ENCODE peak calls at places on chromosomes 7 and 10, in seven cellular contexts. D, H, M, J, A, F and B are unnamed samples.
A peak's percentile ranks its signal among the peaks of the same experiment; 100 is the strongest.

GRCh38 chr10:94076325-94076841 is 82.7 kb downstream of the PLCE1 start:
- DNase-seq in D (no peak), A (no peak), H (no peak), J (peak; percentile 39), M (peak; percentile 71), F (no peak), B (no peak)

GRCh38 chr10:31745612-31746376 is 182.8 kb downstream of the ARHGAP12 start:
- DNase-seq in M (peak; percentile 97), D (no peak), F (no peak), J (peak; percentile 10), H (no peak), A (no peak), B (no peak)

GRCh38 chr7:81478664-81479063 is 291.2 kb downstream of the HGF start:
- DNase-seq in M (peak; percentile 18), A (no peak), D (peak; percentile 69), J (peak; percentile 77), H (no peak), F (no peak), B (no peak)

GRCh38 chr10:97766106-97766810 is 5.5 kb downstream of the SFRP5 start:
- DNase-seq in J (no peak), A (no peak), D (no peak), H (no peak), F (no peak), M (no peak), B (no peak)

GRCh38 chr10:132396495-132397035 is 435 bp upstream of the PWWP2B start:
- DNase-seq in H (peak; percentile 56), J (peak; percentile 26), A (peak; percentile 68), M (peak; percentile 31), D (peak; percentile 74), F (no peak), B (peak; percentile 61)

GRCh38 chr10:104622598-104623209 is 18.4 kb upstream of the SORCS3 start:
- DNase-seq in M (no peak), H (no peak), F (no peak), J (peak; percentile 16), A (no peak), D (no peak), B (peak; percentile 18)

GRCh38 chr10:17200885-17201164 is 647 bp downstream of the TRDMT1 start:
- DNase-seq in H (peak; percentile 45), A (peak; percentile 48), J (no peak), D (peak; percentile 46), M (peak; percentile 49), F (no peak), B (peak; percentile 57)

GRCh38 chr10:119541459-119542356 is 811 bp downstream of the RGS10 start:
- DNase-seq in M (no peak), F (no peak), A (no peak), D (no peak), H (peak; percentile 32), J (no peak), B (peak; percentile 58)

GRCh38 chr7:1758417-1758858 is 88.4 kb downstream of the ELFN1 start:
- DNase-seq in H (no peak), M (peak; percentile 25), F (no peak), D (no peak), A (no peak), J (peak; percentile 45), B (peak; percentile 15)

GRCh38 chr7:23055582-23056178 is 41.8 kb upstream of the HYCC1 start:
- DNase-seq in M (peak; percentile 77), D (peak; percentile 54), J (peak; percentile 52), H (peak; percentile 43), F (peak; percentile 19), A (peak; percentile 18), B (peak; percentile 82)

GRCh38 chr10:108050626-108051025 is 886.1 kb upstream of the SORCS1 start:
- DNase-seq in A (no peak), J (no peak), D (no peak), F (no peak), H (no peak), M (no peak), B (no peak)

GRCh38 chr7:141072548-141073172 is 1.2 kb upstream of the TMEM178B start:
- DNase-seq in J (no peak), M (peak; percentile 73), H (peak; percentile 54), A (peak; percentile 46), D (peak; percentile 42), F (no peak), B (no peak)

GRCh38 chr10:19169684-19170083 is 121.1 kb downstream of the MALRD1 start:
- DNase-seq in M (peak; percentile 50), D (no peak), F (no peak), H (no peak), A (no peak), J (peak; percentile 3), B (no peak)

GRCh38 chr7:126723966-126724544 is 528.7 kb downstream of the GRM8 start:
- DNase-seq in A (no peak), J (no peak), F (no peak), D (no peak), M (no peak), H (no peak), B (no peak)

GRCh38 chr7:37759519-37759918 is 76.0 kb downstream of the GPR141 start:
- DNase-seq in A (no peak), D (no peak), H (no peak), F (no peak), M (no peak), J (no peak), B (no peak)

GRCh38 chr7:149125864-149126661 is at the start of gene ZNF425:
- DNase-seq in M (peak; percentile 86), F (peak; percentile 94), H (peak; percentile 88), J (peak; percentile 85), D (peak; percentile 92), A (peak; percentile 93), B (peak; percentile 97)

GRCh38 chr7:149130572-149131198 is 4.6 kb upstream of the ZNF425 start:
- DNase-seq in D (no peak), H (no peak), J (no peak), A (no peak), M (no peak), F (no peak), B (peak; percentile 11)

GRCh38 chr7:149125189-149125863 is 798 bp downstream of the ZNF425 start:
- DNase-seq in M (no peak), A (no peak), F (no peak), D (no peak), J (no peak), H (no peak), B (peak; percentile 52)

GRCh38 chr7:149126662-149127321 is 668 bp upstream of the ZNF425 start:
- DNase-seq in J (no peak), D (peak; percentile 51), M (peak; percentile 7), H (no peak), A (peak; percentile 49), F (peak; percentile 69), B (peak; percentile 76)
- TF ChIP-seq POLR2A in J (no peak), D (no peak), M (no peak), H (no peak), A (no peak), F (no peak), B (peak; percentile 47)

DNA sequence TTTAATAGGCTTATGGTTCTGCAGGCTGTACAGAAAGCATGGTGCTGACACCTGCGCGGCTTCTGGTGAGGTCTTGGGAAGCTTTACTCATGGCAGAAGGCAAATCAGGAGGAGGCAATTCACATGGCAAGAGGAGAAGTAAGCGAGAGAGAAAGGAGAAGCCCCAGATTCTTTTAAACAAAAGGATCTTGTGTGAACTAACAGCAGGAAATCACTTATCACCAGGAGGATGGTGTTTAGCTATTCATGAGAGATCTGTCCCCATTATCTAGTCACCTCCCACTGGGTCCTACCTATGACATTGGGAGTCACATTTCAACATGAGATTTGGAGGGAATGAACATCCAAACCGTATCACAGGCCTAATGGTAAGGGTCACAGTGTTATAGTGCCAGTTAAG is 678.0 kb upstream of the KCND2 start:
- DNase-seq in M (no peak), J (no peak), A (no peak), H (no peak), F (no peak), D (no peak), B (no peak)
- TF ChIP-seq POLR2A in M (no peak), J (no peak), A (no peak), H (no peak), F (no peak), D (no peak), B (no peak)

GRCh38 chr10:44976352-44977198 is 2.0 kb downstream of the DEPP1 start:
- DNase-seq in H (no peak), F (no peak), D (peak; percentile 50), A (no peak), J (no peak), M (no peak), B (no peak)
- TF ChIP-seq POLR2A in H (no peak), F (peak; percentile 23), D (peak; percentile 44), A (no peak), J (no peak), M (peak; percentile 40), B (no peak)

GRCh38 chr10:995559-995926 is 7.3 kb downstream of the GTPBP4 start:
- DNase-seq in F (no peak), D (no peak), A (no peak), M (no peak), H (no peak), J (no peak), B (no peak)
- TF ChIP-seq POLR2A in F (peak; percentile 45), D (no peak), A (no peak), M (no peak), H (no peak), J (no peak), B (no peak)

DNA sequence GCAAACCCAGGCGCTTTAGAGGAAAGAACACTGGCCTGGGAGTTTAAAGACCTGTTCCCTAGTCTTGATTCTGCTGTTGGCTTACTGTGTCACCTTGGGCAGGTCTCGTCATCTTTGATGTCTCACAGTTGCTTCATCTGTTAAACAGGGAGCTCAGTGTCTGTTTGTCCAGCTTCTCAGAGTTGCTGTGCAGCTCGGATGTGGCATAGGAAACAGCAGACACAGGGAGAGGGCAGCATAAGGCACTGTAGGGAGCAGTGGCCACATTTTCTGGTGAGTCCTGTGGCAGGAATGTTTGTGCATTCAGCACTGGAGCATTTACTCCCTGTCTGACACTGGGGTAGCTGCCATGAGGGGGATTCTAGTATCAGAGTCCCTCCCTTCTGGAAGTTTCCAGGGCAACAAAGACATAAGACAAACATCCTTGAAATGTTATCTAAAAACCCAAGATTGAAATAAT is 2.0 kb downstream of the REPIN1 start:
- DNase-seq in F (no peak), D (no peak), A (no peak), M (peak; percentile 80), H (no peak), J (peak; percentile 55), B (no peak)
- TF ChIP-seq POLR2A in F (no peak), D (no peak), A (no peak), M (no peak), H (no peak), J (no peak), B (no peak)